ENCODE peak calls at places on chromosomes 6 and 20, in six cellular contexts. F is CD8-positive, alpha-beta memory T cell; T is EH; J is stimulated activated CD4-positive, alpha-beta T cell treated with anti-CD3 and anti-CD28 coated beads, TNF-alpha, amount 100 ng/mL, for 48 hours; W is stimulated activated CD8-positive, alpha-beta memory T cell treated with anti-CD3 and anti-CD28 coated beads, Interleukin-2, amount 100 ng/mL, for 1 hour; I is non-pigmented ciliary epithelial cell. U is an unnamed sample.
A peak's percentile ranks its signal among the peaks of the same experiment; 100 is the strongest.

GRCh38 chr6:56393615-56394612 is 146.5 kb upstream of the COL21A1 start:
- DNase-seq in T (no peak), W (no peak), I (no peak), J (no peak), F (no peak), U (no peak)

GRCh38 chr20:5612476-5613291 is 137.5 kb upstream of the SHLD1 start:
- DNase-seq in F (no peak), I (no peak), J (no peak), W (no peak), T (peak; percentile 82), U (no peak)

GRCh38 chr6:136365781-136366354 is 76.2 kb upstream of the BCLAF1 start:
- DNase-seq in F (no peak), J (peak; percentile 1), T (peak; percentile 16), W (no peak), I (no peak), U (peak; percentile 16)

GRCh38 chr20:53679597-53680309 is 86.1 kb upstream of the ZNF217 start:
- DNase-seq in J (no peak), F (no peak), W (no peak), T (peak; percentile 22), I (no peak), U (no peak)

GRCh38 chr20:38649275-38649891 is 47.8 kb downstream of the ARHGAP40 start:
- DNase-seq in F (no peak), T (peak; percentile 34), W (no peak), J (no peak), I (no peak), U (no peak)

GRCh38 chr20:41004561-41005360 is 23.9 kb upstream of the TOP1 start:
- DNase-seq in F (no peak), I (no peak), J (no peak), T (peak; percentile 17), W (no peak), U (no peak)

GRCh38 chr6:121437861-121438651 is 2.6 kb downstream of the GJA1 start:
- DNase-seq in T (peak; percentile 77), W (no peak), J (no peak), F (no peak), I (peak; percentile 53), U (no peak)

GRCh38 chr6:1009041-1009440 is 302.9 kb upstream of the FOXQ1 start:
- DNase-seq in T (no peak), I (no peak), W (no peak), J (no peak), F (no peak), U (no peak)

GRCh38 chr6:98931710-98932109 is 16.0 kb downstream of the FBXL4 start:
- DNase-seq in J (no peak), T (no peak), W (no peak), F (no peak), I (no peak), U (no peak)

GRCh38 chr6:5034736-5035135 is 30.9 kb upstream of the RPP40 start:
- DNase-seq in J (no peak), W (no peak), I (no peak), T (no peak), F (no peak), U (no peak)

GRCh38 chr20:25237610-25238318 is 10.1 kb upstream of the PYGB start:
- DNase-seq in T (peak; percentile 100), I (peak; percentile 99), W (no peak), J (peak; percentile 59), F (no peak), U (no peak)